ENCODE peak calls at places on chromosomes 5 and 9, in four cellular contexts. One of them, this sample, is unnamed. For H3K9me3, the result is how much of the 10 kb centered on the place peaks cover.

GRCh38 chr5:39476466-39477215 is 51.9 kb upstream of the DAB2 start:
- DNase-seq in AG04450: peak
- DNase-seq in tibial artery: no peak
- DNase-seq in stomach: no peak
- DNase-seq in this sample: no peak

GRCh38 chr9:98365227-98365669 is 109.8 kb upstream of the TBC1D2 start:
- DNase-seq in stomach: no peak
- DNase-seq in tibial artery: no peak
- DNase-seq in AG04450: no peak
- DNase-seq in this sample: no peak

GRCh38 chr5:65125681-65126080 is 356.0 kb downstream of the ADAMTS6 start:
- DNase-seq in tibial artery: no peak
- DNase-seq in AG04450: no peak
- DNase-seq in stomach: no peak
- DNase-seq in this sample: no peak

GRCh38 chr5:35856186-35857003 is at the start of gene IL7R:
- DNase-seq in stomach: no peak
- DNase-seq in tibial artery: no peak
- DNase-seq in AG04450: peak
- DNase-seq in this sample: no peak

GRCh38 chr9:89226076-89226475 is 47.5 kb upstream of the SHC3 start:
- DNase-seq in tibial artery: no peak
- DNase-seq in stomach: no peak
- DNase-seq in AG04450: no peak
- DNase-seq in this sample: no peak

GRCh38 chr9:137679249-137679648 is 60.4 kb downstream of the EHMT1 start:
- DNase-seq in stomach: no peak
- DNase-seq in tibial artery: no peak
- DNase-seq in AG04450: no peak
- DNase-seq in this sample: no peak

GRCh38 chr9:135010921-135011320 is 76.5 kb upstream of the OLFM1 start:
- DNase-seq in stomach: no peak
- DNase-seq in AG04450: no peak
- DNase-seq in tibial artery: no peak
- DNase-seq in this sample: peak

GRCh38 chr9:93071464-93071863 is 13.0 kb downstream of the SUSD3 start:
- DNase-seq in stomach: no peak
- DNase-seq in AG04450: no peak
- DNase-seq in tibial artery: no peak
- DNase-seq in this sample: no peak

GRCh38 chr5:3187846-3188425 is 407.7 kb upstream of the IRX1 start:
- DNase-seq in stomach: no peak
- DNase-seq in AG04450: no peak
- DNase-seq in tibial artery: no peak
- DNase-seq in this sample: peak

GRCh38 chr9:5438301-5439162 is 807 bp upstream of the PLGRKT start:
- DNase-seq in stomach: no peak
- DNase-seq in tibial artery: no peak
- DNase-seq in AG04450: no peak
- DNase-seq in this sample: no peak

GRCh38 chr5:78627175-78627574 is 21.4 kb downstream of the LHFPL2 start:
- DNase-seq in AG04450: no peak
- DNase-seq in stomach: no peak
- DNase-seq in tibial artery: no peak
- DNase-seq in this sample: no peak

GRCh38 chr9:114016101-114016500 is 62.0 kb downstream of the AMBP start:
- DNase-seq in tibial artery: no peak
- DNase-seq in AG04450: no peak
- DNase-seq in stomach: peak
- DNase-seq in this sample: no peak

GRCh38 chr5:94793113-94793815 is 174.8 kb downstream of the SLF1 start:
- DNase-seq in stomach: no peak
- DNase-seq in AG04450: peak
- DNase-seq in tibial artery: no peak
- DNase-seq in this sample: no peak

GRCh38 chr9:97398999-97399758 is 12.7 kb upstream of the TDRD7 start:
- DNase-seq in stomach: peak
- DNase-seq in AG04450: peak
- DNase-seq in tibial artery: peak
- DNase-seq in this sample: peak

GRCh38 chr9:81308404-81308803 is 380.9 kb downstream of the TLE1 start:
- DNase-seq in tibial artery: no peak
- DNase-seq in stomach: no peak
- DNase-seq in AG04450: no peak
- DNase-seq in this sample: no peak

GRCh38 chr5:126031989-126032716 is 391.1 kb upstream of the GRAMD2B start:
- DNase-seq in tibial artery: peak
- DNase-seq in AG04450: no peak
- DNase-seq in stomach: peak
- DNase-seq in this sample: no peak

GRCh38 chr9:134986957-134987356 is 69.2 kb upstream of the FCN1 start:
- DNase-seq in tibial artery: no peak
- DNase-seq in stomach: no peak
- DNase-seq in AG04450: no peak
- DNase-seq in this sample: no peak

GRCh38 chr9:124286292-124286931 is 28.7 kb downstream of the NEK6 start:
- DNase-seq in AG04450: peak
- DNase-seq in stomach: peak
- DNase-seq in tibial artery: no peak
- DNase-seq in this sample: peak

GRCh38 chr9:136565075-136565721 is 19.4 kb upstream of the NOTCH1 start:
- DNase-seq in AG04450: no peak
- DNase-seq in stomach: no peak
- DNase-seq in tibial artery: no peak
- DNase-seq in this sample: peak

GRCh38 chr5:78649220-78649700 is 688 bp upstream of the LHFPL2 start:
- DNase-seq in AG04450: no peak
- DNase-seq in tibial artery: peak
- DNase-seq in stomach: no peak
- DNase-seq in this sample: no peak

GRCh38 chr9:129630967-129631672 is 5.2 kb downstream of the NTMT1 start:
- DNase-seq in AG04450: no peak
- DNase-seq in stomach: no peak
- DNase-seq in tibial artery: no peak
- DNase-seq in this sample: peak

GRCh38 chr5:73369283-73369682 is 79.3 kb downstream of the FOXD1 start:
- DNase-seq in AG04450: no peak
- DNase-seq in tibial artery: no peak
- DNase-seq in stomach: no peak
- DNase-seq in this sample: no peak

GRCh38 chr9:116096853-116097252 is 56.7 kb upstream of the PAPPA start:
- DNase-seq in tibial artery: no peak
- DNase-seq in AG04450: no peak
- DNase-seq in stomach: no peak
- DNase-seq in this sample: no peak

GRCh38 chr5:172478256-172478655 is 23.9 kb upstream of the SH3PXD2B start:
- DNase-seq in stomach: no peak
- DNase-seq in AG04450: no peak
- DNase-seq in tibial artery: no peak
- DNase-seq in this sample: no peak

GRCh38 chr5:169744336-169744735 is 107.3 kb downstream of the DOCK2 start:
- DNase-seq in stomach: no peak
- DNase-seq in AG04450: no peak
- DNase-seq in tibial artery: no peak
- DNase-seq in this sample: no peak

GRCh38 chr5:171142617-171143016 is 166.4 kb upstream of the TLX3 start:
- DNase-seq in AG04450: no peak
- DNase-seq in stomach: no peak
- DNase-seq in tibial artery: no peak
- DNase-seq in this sample: no peak

GRCh38 chr9:36881316-36882116 is 152.6 kb downstream of the PAX5 start:
- DNase-seq in tibial artery: no peak
- DNase-seq in AG04450: no peak
- DNase-seq in stomach: no peak
- DNase-seq in this sample: no peak

GRCh38 chr5:55894135-55894534 is 43.0 kb downstream of the IL31RA start:
- DNase-seq in AG04450: no peak
- DNase-seq in tibial artery: no peak
- DNase-seq in stomach: no peak
- DNase-seq in this sample: no peak

GRCh38 chr9:27340876-27341540 is 44.1 kb upstream of the EQTN start:
- DNase-seq in AG04450: no peak
- DNase-seq in tibial artery: no peak
- DNase-seq in stomach: no peak
- DNase-seq in this sample: no peak

GRCh38 chr5:159849437-159850191 is 66.7 kb upstream of the ADRA1B start:
- DNase-seq in AG04450: peak
- DNase-seq in stomach: no peak
- DNase-seq in tibial artery: no peak
- DNase-seq in this sample: no peak

GRCh38 chr9:40925149-40925548 is 203.3 kb downstream of the FOXD4L6 start:
- DNase-seq in stomach: no peak
- DNase-seq in tibial artery: no peak
- DNase-seq in AG04450: no peak
- DNase-seq in this sample: no peak

GRCh38 chr9:40926404-40927259 is 201.8 kb downstream of the FOXD4L6 start:
- DNase-seq in stomach: no peak
- DNase-seq in tibial artery: no peak
- DNase-seq in AG04450: no peak
- DNase-seq in this sample: no peak

GRCh38 chr9:40927851-40928802 is 200.4 kb downstream of the FOXD4L6 start:
- DNase-seq in stomach: no peak
- DNase-seq in AG04450: no peak
- DNase-seq in tibial artery: no peak
- DNase-seq in this sample: no peak

GRCh38 chr9:40927260-40927631 is 201.2 kb downstream of the FOXD4L6 start:
- DNase-seq in AG04450: no peak
- DNase-seq in tibial artery: no peak
- DNase-seq in stomach: no peak
- DNase-seq in this sample: no peak

DNA sequence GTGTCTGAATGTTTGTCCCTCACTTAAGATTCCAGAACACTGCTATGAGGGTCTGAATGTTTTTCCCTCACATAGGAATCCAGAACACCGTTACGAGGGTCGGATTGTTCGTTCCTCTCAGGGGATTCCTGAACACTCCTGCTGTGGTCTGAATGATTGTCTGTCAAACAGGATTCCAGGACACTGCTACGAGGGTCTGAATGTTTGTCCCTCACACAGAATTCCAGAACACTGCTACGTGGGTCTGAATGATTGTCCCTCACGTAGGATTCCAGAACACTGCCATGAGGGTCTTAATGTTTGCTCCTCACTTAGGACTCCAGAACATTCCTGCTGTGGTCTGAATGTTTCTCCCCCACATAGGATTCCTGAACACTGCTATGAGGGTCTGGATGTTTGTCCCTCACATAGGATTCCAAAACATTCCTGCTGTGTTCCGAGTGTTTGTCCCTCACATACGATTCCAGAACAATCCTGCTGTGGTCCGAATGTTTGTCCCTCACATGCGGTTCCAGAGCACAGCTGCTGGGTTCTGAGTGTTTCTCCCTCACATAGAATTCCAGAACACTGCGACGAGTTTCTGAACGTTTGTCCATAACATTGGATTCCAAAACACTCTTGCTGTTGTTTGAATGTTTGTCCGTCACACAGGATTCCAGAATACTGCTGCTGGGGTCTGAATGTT is 199.5 kb downstream of the FOXD4L6 start:
- DNase-seq in AG04450: no peak
- DNase-seq in stomach: no peak
- DNase-seq in tibial artery: no peak
- DNase-seq in this sample: no peak
- H3K9me3 ChIP-seq in AG04450: under half
- H3K9me3 ChIP-seq in stomach: half or more
- H3K9me3 ChIP-seq in tibial artery: half or more
- H3K9me3 ChIP-seq in this sample: half or more

DNA sequence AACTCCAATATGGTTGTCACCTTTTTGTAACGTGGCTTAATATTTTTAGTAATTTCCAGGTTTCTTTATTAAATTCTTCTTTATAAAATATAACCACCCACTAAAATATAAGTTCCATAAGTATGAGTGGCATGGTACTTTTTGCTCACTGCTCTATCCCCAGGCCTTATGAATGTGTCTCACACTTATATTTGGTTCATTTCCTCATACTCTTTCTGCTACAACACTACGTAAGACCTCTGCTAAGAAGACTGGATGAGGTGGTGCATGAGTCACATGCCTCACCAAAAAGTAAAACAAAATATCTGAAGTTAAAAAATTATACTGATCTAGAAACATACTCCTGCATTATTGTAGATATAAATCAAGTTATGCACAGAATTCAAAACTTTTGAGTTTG is 400.9 kb downstream of the HCN1 start:
- DNase-seq in tibial artery: no peak
- DNase-seq in stomach: no peak
- DNase-seq in AG04450: no peak
- DNase-seq in this sample: no peak
- H3K9me3 ChIP-seq in tibial artery: under half
- H3K9me3 ChIP-seq in stomach: under half
- H3K9me3 ChIP-seq in AG04450: under half
- H3K9me3 ChIP-seq in this sample: under half

DNA sequence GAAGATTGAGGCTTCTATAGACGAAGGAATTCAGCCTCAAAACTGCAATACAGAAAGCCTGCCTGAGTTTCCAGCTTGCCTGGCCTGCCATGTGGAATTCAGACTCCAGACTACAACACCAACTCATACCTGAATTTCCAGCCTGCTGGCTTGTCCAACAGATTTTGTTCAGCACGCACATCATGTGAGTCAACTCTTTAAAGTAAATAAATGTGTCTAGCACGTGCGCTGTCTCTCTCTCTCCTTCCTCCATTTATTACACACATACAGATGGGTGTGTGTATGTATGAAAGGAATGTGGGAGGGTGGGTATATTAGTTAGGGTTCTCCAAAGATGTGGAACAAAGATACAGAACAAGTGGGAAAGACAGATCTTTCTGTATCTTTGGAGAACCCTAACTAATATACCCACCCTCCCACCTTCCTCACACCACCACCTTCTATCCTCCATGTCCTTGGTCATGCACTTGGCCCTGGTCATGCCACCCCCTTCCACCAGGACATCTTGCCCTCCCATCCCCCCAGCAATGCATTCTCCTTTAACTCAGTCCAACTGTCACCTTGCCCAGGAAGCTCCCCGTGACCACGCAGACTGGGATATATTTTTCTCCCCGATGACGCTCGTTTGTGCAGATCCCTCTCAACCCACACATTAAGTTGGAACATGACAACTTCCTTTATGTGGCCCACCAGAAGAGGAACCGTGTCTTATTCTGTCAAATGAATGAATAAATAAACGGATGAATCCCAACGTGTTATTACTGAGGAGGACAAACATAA is 82.5 kb upstream of the TAS2R1 start:
- DNase-seq in AG04450: peak
- DNase-seq in stomach: no peak
- DNase-seq in tibial artery: no peak
- DNase-seq in this sample: no peak
- H3K9me3 ChIP-seq in AG04450: under half
- H3K9me3 ChIP-seq in stomach: under half
- H3K9me3 ChIP-seq in tibial artery: under half
- H3K9me3 ChIP-seq in this sample: under half

GRCh38 chr5:97134634-97135033 is 7.8 kb downstream of the LIX1 start:
- DNase-seq in AG04450: no peak
- DNase-seq in tibial artery: no peak
- DNase-seq in stomach: no peak
- DNase-seq in this sample: no peak
- H3K9me3 ChIP-seq in AG04450: under half
- H3K9me3 ChIP-seq in tibial artery: under half
- H3K9me3 ChIP-seq in stomach: under half
- H3K9me3 ChIP-seq in this sample: under half